ENCODE peak calls at places on chromosomes 2 and 18, in ten cellular contexts. C, Q, N, H, J, E, U, A, W and D are unnamed samples.

GRCh38 chr2:160303527-160303926 is 103.5 kb upstream of the ITGB6 start:
- DNase-seq in H (no peak), C (no peak), U (no peak), J (no peak), Q (no peak), N (no peak), A (no peak), E (no peak), W (no peak), D (no peak)

GRCh38 chr2:233079473-233079877 is 19.3 kb downstream of the INPP5D start:
- DNase-seq in W (no peak), J (no peak), U (no peak), E (no peak), Q (no peak), C (no peak), H (no peak), A (no peak), N (no peak), D (no peak)

GRCh38 chr2:48560546-48561209 is 30.7 kb downstream of the STON1 start:
- DNase-seq in H (no peak), E (no peak), A (peak), W (no peak), N (no peak), J (peak), C (no peak), U (no peak), Q (no peak), D (no peak)

GRCh38 chr2:215748446-215748845 is 264.9 kb downstream of the MREG start:
- DNase-seq in J (no peak), H (no peak), U (peak), Q (peak), C (peak), W (no peak), N (no peak), E (peak), A (no peak), D (no peak)

GRCh38 chr2:63494968-63495367 is 93.3 kb downstream of the WDPCP start:
- DNase-seq in N (no peak), Q (no peak), C (no peak), J (no peak), E (no peak), A (peak), H (no peak), W (no peak), U (no peak), D (no peak)

GRCh38 chr2:240946046-240946445 is 39.9 kb downstream of the CROCC2 start:
- DNase-seq in J (no peak), U (no peak), E (no peak), W (peak), Q (no peak), C (no peak), A (no peak), H (no peak), N (peak), D (no peak)

GRCh38 chr2:108970369-108970768 is 18.7 kb downstream of the EDAR start:
- DNase-seq in W (no peak), C (no peak), E (no peak), J (no peak), N (no peak), H (no peak), Q (no peak), U (no peak), A (no peak), D (no peak)

GRCh38 chr2:160044728-160045127 is 17.7 kb downstream of the PLA2R1 start:
- DNase-seq in H (no peak), U (no peak), A (peak), N (no peak), E (no peak), W (no peak), C (no peak), J (no peak), Q (no peak), D (no peak)

GRCh38 chr2:154194917-154195643 is 323.4 kb downstream of the GALNT13 start:
- DNase-seq in E (no peak), H (no peak), U (no peak), J (peak), A (no peak), N (no peak), C (no peak), Q (no peak), W (no peak), D (no peak)

GRCh38 chr2:50039445-50039844 is 885.1 kb upstream of the FSHR start:
- DNase-seq in A (no peak), Q (no peak), N (no peak), J (no peak), E (no peak), U (no peak), W (no peak), H (no peak), C (no peak), D (no peak)

GRCh38 chr2:101149241-101150192 is 1.7 kb downstream of the TBC1D8 start:
- DNase-seq in J (no peak), N (no peak), W (peak), H (no peak), Q (no peak), E (no peak), C (peak), U (no peak), A (peak), D (no peak)
- H3K27ac ChIP-seq in J (no peak), N (no peak), W (peak), H (no peak), Q (no peak), E (no peak), C (peak), U (no peak), A (no peak), D (no peak)

GRCh38 chr2:38778686-38779082 is 674 bp downstream of the GEMIN6 start:
- DNase-seq in W (no peak), E (no peak), A (no peak), C (no peak), N (no peak), H (no peak), Q (no peak), J (no peak), U (no peak), D (no peak)
- H3K27ac ChIP-seq in W (peak), E (peak), A (no peak), C (peak), N (peak), H (peak), Q (no peak), J (peak), U (peak), D (peak)

GRCh38 chr2:9178905-9179571 is 27.6 kb upstream of the ASAP2 start:
- DNase-seq in W (peak), N (no peak), Q (peak), E (peak), U (peak), H (peak), C (no peak), J (peak), A (no peak), D (no peak)

GRCh38 chr2:9174771-9175441 is 31.7 kb upstream of the ASAP2 start:
- DNase-seq in N (no peak), C (peak), H (peak), Q (no peak), U (peak), A (peak), J (peak), W (no peak), E (peak), D (no peak)

GRCh38 chr2:9179572-9180201 is 26.9 kb upstream of the ASAP2 start:
- DNase-seq in Q (peak), N (no peak), H (peak), J (peak), E (peak), W (peak), A (no peak), U (peak), C (no peak), D (no peak)

DNA sequence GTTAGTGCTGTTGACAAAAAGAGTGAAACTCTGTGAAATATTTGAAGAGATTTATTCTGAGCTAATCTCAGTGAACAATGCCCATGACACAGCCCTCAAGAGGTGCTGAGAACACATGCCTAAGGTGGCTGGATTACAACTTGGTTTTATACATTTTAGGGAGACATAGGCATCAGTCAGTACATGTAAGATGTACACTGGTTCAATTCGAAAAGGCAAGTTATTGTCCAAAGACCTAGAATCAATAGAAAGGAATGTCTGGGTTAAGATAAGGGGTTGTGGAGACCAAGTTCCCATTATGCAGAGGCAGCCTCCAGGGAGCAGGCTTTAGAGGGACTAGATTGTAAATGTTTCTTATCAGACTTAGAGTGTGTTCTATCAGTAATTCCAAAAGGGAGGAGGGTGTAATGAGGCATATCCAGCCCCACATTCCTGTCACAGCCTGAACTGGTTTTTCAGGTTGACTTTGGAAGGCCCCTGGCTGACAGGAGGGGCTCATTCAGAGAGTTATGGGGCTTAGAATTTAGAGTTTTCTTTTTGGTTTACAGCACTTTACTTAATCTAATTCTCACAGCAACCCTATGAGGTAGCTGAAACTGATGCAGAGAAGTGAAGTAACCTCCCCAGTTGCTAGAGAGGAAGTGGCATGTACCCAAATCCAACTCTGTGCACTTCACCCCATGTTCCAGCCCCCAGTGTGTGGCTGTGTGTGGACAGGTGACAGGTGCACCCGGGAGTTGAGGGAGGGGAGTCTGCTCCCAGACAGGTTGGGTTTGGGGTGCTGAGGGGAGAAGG is 28.3 kb upstream of the ASAP2 start:
- DNase-seq in H (no peak), E (peak), Q (no peak), C (peak), J (no peak), U (no peak), W (peak), A (peak), N (no peak), D (no peak)
- H3K27ac ChIP-seq in H (peak), E (peak), Q (peak), C (peak), J (peak), U (peak), W (peak), A (no peak), N (no peak), D (no peak)

DNA sequence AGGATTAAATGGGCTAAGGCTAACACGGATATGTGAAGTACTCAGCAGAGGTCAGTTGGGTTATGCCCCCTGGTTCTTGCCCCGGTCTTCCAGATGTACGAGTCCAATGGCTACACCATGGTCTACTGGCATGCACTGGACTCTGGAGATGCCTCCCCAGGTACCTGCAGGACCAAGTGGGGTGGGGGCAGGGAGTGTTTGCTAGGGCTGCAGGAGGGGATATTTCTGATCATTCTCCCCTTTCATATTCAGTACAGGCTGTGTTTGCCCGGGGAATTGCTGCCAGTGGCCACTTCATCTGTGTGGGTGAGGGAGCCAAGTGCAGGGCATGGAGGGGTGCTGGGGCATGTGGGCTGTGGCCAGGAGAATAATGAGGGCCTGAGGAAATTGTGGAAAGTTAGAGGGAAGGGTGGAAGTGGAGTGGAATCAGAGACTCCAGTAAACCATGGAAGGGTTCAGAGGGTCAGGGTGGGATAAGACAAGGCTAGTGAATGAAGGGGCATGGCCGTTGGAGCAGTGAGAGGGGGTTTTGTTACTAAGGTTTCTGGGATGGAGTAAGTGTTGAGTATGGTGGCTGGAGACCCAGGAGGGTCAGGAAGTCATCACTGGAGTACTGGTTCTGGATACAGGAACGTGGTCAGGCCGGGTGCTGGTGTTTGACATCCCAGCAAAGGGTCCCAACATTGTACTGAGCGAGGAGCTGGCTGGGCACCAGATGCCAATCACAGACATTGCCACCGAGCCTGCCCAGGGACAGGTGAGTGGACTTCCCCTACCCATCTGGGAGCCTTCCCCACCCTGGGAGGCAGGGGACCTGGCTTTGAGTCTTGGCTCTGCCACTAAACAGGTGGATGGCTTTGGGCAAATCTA is 1.9 kb downstream of the WDR54 start:
- DNase-seq in H (no peak), E (no peak), A (no peak), W (no peak), N (no peak), U (no peak), C (no peak), J (no peak), Q (no peak), D (no peak)
- H3K27ac ChIP-seq in H (no peak), E (no peak), A (no peak), W (no peak), N (no peak), U (no peak), C (no peak), J (no peak), Q (no peak), D (no peak)

GRCh38 chr2:47031909-47032668 is 116.5 kb upstream of the MCFD2 start:
- DNase-seq in J (no peak), C (no peak), U (no peak), H (no peak), E (peak), W (no peak), Q (no peak), N (no peak), A (no peak), D (no peak)

GRCh38 chr2:47029737-47030524 is 114.3 kb upstream of the MCFD2 start:
- DNase-seq in Q (no peak), E (peak), J (no peak), U (peak), H (no peak), C (no peak), N (no peak), W (no peak), A (no peak), D (no peak)

GRCh38 chr2:47034973-47035609 is 119.5 kb upstream of the MCFD2 start:
- DNase-seq in Q (no peak), W (no peak), U (no peak), C (peak), N (no peak), A (peak), E (no peak), H (no peak), J (peak), D (no peak)

GRCh38 chr2:47033102-47033880 is 117.7 kb upstream of the MCFD2 start:
- DNase-seq in W (no peak), J (peak), Q (no peak), N (no peak), E (peak), C (no peak), U (no peak), H (no peak), A (no peak), D (no peak)

DNA sequence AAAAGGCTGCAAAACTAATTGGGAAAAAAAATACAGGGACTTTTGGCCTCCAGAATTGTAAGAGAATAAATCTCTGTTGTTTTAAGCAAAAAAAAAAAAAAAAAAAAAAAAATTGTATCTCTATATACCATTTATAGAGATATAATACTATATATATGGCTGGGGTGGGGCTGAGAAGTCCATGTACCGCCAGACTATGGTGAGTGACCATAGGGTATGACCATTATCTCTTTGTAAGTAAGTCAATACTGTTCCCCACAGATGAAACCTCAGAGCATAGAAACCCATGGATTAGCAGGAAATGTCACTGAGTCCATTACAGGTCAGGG is 117.1 kb upstream of the MCFD2 start:
- DNase-seq in A (no peak), W (no peak), U (no peak), C (no peak), Q (no peak), E (no peak), N (no peak), J (no peak), H (no peak), D (no peak)
- H3K27ac ChIP-seq in A (peak), W (peak), U (peak), C (peak), Q (peak), E (peak), N (no peak), J (peak), H (peak), D (no peak)

GRCh38 chr2:219704878-219705277 is 77.4 kb downstream of the SLC4A3 start:
- DNase-seq in A (no peak), C (no peak), N (no peak), Q (no peak), J (no peak), H (no peak), W (no peak), E (no peak), U (no peak), D (no peak)

GRCh38 chr2:219707496-219708285 is 80.3 kb downstream of the SLC4A3 start:
- DNase-seq in U (peak), C (no peak), J (no peak), W (no peak), H (no peak), Q (no peak), A (no peak), N (no peak), E (no peak), D (no peak)

GRCh38 chr2:219709261-219709867 is 81.9 kb downstream of the SLC4A3 start:
- DNase-seq in W (no peak), H (no peak), A (no peak), Q (no peak), C (no peak), J (no peak), U (no peak), N (no peak), E (no peak), D (no peak)

GRCh38 chr2:219702796-219703545 is 75.5 kb downstream of the SLC4A3 start:
- DNase-seq in H (no peak), W (no peak), U (no peak), E (no peak), A (no peak), J (no peak), C (peak), Q (no peak), N (no peak), D (no peak)

GRCh38 chr2:219706823-219707281 is 79.4 kb downstream of the SLC4A3 start:
- DNase-seq in A (no peak), U (peak), C (no peak), E (peak), H (no peak), Q (no peak), W (no peak), J (no peak), N (no peak), D (no peak)
- H3K27ac ChIP-seq in A (no peak), U (no peak), C (no peak), E (no peak), H (no peak), Q (no peak), W (no peak), J (no peak), N (no peak), D (no peak)

GRCh38 chr18:56124186-56124585 is 514.2 kb downstream of the TXNL1 start:
- DNase-seq in C (no peak), N (no peak), Q (no peak), J (no peak), A (no peak), W (no peak), H (peak), E (peak), U (peak), D (no peak)
- H3K27ac ChIP-seq in C (no peak), N (no peak), Q (no peak), J (no peak), A (no peak), W (no peak), H (no peak), E (peak), U (peak), D (no peak)

DNA sequence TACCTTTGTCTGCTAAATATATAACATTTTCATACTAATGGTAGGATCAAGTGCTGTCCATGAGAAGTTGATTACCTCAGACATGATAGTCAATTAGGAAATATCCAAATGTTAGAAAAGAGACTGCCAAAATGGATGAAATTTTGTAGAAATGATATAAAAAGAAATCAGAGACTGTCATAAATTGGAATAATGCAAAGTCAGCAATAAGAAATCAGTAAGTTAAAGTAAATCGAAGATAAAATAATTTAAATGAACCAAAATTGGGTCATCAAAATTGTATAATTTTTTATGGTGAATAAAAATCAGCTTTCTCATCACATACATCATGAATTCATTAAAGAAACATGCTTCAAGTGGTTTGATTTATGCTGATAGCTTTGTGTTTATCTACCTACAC is 165.3 kb upstream of the CDH2 start:
- DNase-seq in C (no peak), Q (no peak), J (no peak), E (no peak), A (no peak), U (no peak), W (no peak), H (no peak), N (no peak), D (no peak)
- H3K27ac ChIP-seq in C (no peak), Q (no peak), J (no peak), E (no peak), A (no peak), U (no peak), W (no peak), H (no peak), N (no peak), D (no peak)